ENCODE peak calls at places on chromosomes 12 and 14, in nine cellular contexts. W, S, X, F, E, H, L, I and P are unnamed samples.

GRCh38 chr14:61645247-61645646 is 50.1 kb upstream of the HIF1A start:
- DNase-seq in H (no peak), S (no peak), I (no peak), X (no peak), F (no peak), L (no peak), E (no peak), W (no peak), P (no peak)

GRCh38 chr14:75232597-75232996 is 46.0 kb upstream of the FOS start:
- DNase-seq in X (no peak), I (no peak), F (no peak), S (no peak), H (no peak), E (peak; percentile 33), L (no peak), W (no peak), P (peak; percentile 28)

GRCh38 chr12:48296586-48297396 is 53.9 kb downstream of the ZNF641 start:
- DNase-seq in L (peak; percentile 83), I (peak; percentile 77), W (peak; percentile 55), S (peak; percentile 89), E (peak; percentile 2), F (no peak), H (peak; percentile 93), X (peak; percentile 81), P (peak; percentile 32)

GRCh38 chr12:92408072-92408900 is 262.6 kb upstream of the BTG1 start:
- DNase-seq in X (peak; percentile 55), L (peak; percentile 53), W (no peak), H (peak; percentile 69), I (no peak), E (peak; percentile 12), S (peak; percentile 36), F (peak; percentile 40), P (peak; percentile 21)

GRCh38 chr14:51242545-51243490 is 2.8 kb downstream of the TMX1 start:
- DNase-seq in F (no peak), I (no peak), H (peak; percentile 45), W (no peak), L (no peak), S (no peak), X (no peak), E (no peak), P (no peak)

GRCh38 chr14:71333705-71334104 is 426.4 kb downstream of the PCNX1 start:
- DNase-seq in I (no peak), X (no peak), S (no peak), F (no peak), L (no peak), E (no peak), W (no peak), H (no peak), P (no peak)

GRCh38 chr14:81348086-81348485 is 52.0 kb downstream of the STON2 start:
- DNase-seq in S (no peak), W (no peak), E (no peak), I (no peak), X (no peak), L (no peak), H (no peak), F (no peak), P (no peak)

GRCh38 chr12:131425468-131425867 is 285.4 kb upstream of the SFSWAP start:
- DNase-seq in F (no peak), I (no peak), E (no peak), H (no peak), W (no peak), L (no peak), S (no peak), X (no peak), P (no peak)

GRCh38 chr14:57812000-57812399 is 53.9 kb downstream of the SLC35F4 start:
- DNase-seq in E (no peak), F (no peak), W (no peak), H (no peak), L (no peak), S (no peak), X (no peak), I (no peak), P (no peak)

GRCh38 chr12:112303004-112303403 is 79.2 kb downstream of the HECTD4 start:
- DNase-seq in S (no peak), H (no peak), L (no peak), E (peak; percentile 22), W (peak; percentile 95), F (no peak), I (no peak), X (peak; percentile 62), P (peak; percentile 12)

DNA sequence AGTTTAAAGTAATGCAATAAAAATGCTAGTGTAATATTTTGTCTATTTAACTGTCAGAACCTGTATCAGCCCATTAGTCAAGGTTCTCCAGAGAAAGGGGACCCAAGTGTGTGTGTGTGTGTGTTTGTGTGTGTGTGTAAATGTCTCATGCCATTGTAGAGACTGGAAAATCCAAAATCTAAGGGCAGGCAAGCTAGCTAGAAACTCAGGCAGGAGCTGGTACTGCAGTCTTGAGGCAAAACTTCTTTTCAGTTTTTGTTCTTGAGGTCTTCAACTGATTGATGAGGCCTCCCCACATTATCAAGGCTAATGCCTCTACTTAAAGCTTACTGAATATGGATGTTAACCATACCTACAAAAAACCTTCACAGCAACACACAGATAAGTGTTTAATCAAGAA is 126.7 kb downstream of the PRKD1 start:
- DNase-seq in I (no peak), F (no peak), X (no peak), S (no peak), W (no peak), E (no peak), L (no peak), H (no peak), P (no peak)
- TF ChIP-seq CTCF in I (no peak), F (no peak), X (no peak), S (peak; percentile 17), W (no peak), E (no peak), L (no peak), H (peak; percentile 34), P (no peak)

DNA sequence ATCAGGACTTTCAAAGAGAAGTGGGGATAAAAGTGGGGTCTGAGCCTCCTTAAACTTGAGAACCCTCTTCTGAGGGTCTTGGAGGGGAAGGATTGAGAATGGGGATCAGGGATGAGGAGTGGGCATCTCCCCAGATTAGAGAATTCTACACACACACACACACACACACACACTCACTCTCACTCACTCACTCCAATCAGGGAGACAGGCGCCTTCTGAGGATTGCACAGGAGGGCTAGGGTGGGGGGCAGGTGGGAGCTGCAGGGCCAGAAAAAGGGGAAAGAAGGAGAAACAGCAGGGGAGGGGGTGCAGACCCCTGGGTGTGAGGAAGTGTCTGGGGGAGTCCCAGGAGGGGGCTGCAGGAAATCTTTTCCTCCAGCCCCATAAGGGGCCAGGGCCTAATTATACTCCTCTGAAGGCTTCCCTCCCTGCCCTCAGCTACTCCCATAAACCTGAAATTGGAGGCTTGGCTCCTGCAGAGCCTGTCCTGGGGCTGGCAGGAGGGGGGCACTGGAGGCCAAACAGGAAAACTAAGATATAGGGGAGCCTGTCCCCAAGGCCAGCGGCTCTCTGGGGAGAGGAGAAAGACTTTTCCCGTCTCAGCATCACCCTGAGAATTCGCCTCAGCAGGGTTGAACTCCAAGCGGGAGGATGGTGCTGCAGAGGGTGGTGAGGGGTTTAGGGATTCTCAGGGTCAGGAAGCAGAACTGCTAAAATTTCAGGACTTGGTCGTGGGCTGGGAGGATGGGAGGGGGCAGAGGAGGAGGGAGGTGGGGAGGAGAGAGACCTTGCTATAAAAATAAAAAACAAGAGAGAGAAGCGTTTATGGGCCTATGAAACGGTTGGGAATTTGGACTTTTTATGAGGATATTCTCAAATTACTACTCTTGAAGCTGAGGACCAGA is 1.6 kb downstream of the HOXC9 start:
- DNase-seq in W (no peak), L (no peak), H (no peak), S (no peak), I (no peak), X (no peak), E (no peak), F (no peak), P (no peak)
- H3K27ac ChIP-seq in W (no peak overlapping the region), L (no peak overlapping the region), H (no peak overlapping the region), S (no peak overlapping the region), I (no peak overlapping the region), X (no peak overlapping the region), E (no peak overlapping the region), F (no peak overlapping the region), P (no peak overlapping the region)

GRCh38 chr12:133037207-133038005 is at the start of gene ZNF84:
- DNase-seq in W (peak; percentile 98), S (peak; percentile 98), H (peak; percentile 96), I (peak; percentile 95), E (peak; percentile 96), F (peak; percentile 86), X (peak; percentile 99), L (peak; percentile 98), P (peak; percentile 93)
- H3K9me3 ChIP-seq in W (peaks cover 36% of the 10 kb centered on the region), S (peaks cover 33% of the 10 kb centered on the region), H (peaks cover 22% of the 10 kb centered on the region), I (no peaks in the 10 kb centered on the region), E (peaks cover 29% of the 10 kb centered on the region), F (peaks cover 36% of the 10 kb centered on the region), X (peaks cover 29% of the 10 kb centered on the region), L (peaks cover 6% of the 10 kb centered on the region), P (peaks cover 65% of the 10 kb centered on the region)

DNA sequence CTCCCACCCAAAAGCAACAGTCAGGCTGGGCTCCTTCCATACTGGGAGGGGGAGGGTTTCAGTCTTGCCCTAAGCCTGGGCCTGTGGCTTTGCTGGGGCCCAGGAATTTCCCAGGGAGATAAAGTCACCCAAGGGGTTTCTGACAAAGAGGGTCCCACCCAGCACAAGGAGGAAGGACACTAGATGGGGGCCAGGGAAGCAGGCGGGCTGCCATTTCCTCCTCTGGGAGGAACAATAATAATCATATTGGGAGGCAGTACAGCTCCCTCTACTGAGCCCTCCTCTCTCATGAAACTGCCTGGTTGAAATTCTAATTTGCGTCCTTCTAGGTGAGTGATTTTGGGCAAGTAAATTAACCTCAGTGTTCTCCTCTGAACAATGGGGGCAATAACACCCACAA is 7.9 kb downstream of the SLC8B1 start:
- DNase-seq in I (no peak), S (no peak), W (no peak), X (no peak), E (no peak), F (no peak), L (no peak), H (no peak), P (no peak)
- TF ChIP-seq CTCF in I (no peak), S (no peak), W (no peak), X (no peak), E (no peak), F (no peak), L (no peak), H (no peak), P (no peak)